ENCODE peak calls at places on chromosomes 1 and 21, in six cellular contexts. K is SK-MEL-5, F is mucosa of descending colon, L is NCI-H1694 treated with DMSO at 0.1 percent for 48 hours, I is NCI-H1930, Q is A673. J is an unnamed sample.

GRCh38 chr1:65508051-65508450 is 87.6 kb downstream of the LEPR start:
- DNase-seq in K (no peak), F (no peak), L (no peak), I (no peak), Q (no peak), J (no peak)

GRCh38 chr1:200302192-200302892 is 107.5 kb downstream of the ZNF281 start:
- DNase-seq in K (no peak), F (peak), L (no peak), I (peak), Q (peak), J (peak)

GRCh38 chr1:29585656-29586055 is 349.3 kb downstream of the PTPRU start:
- DNase-seq in K (no peak), F (no peak), L (no peak), I (no peak), Q (no peak), J (no peak)

GRCh38 chr1:27007909-27008582 is 4.6 kb downstream of the TENT5B start:
- DNase-seq in K (no peak), F (peak), L (no peak), I (no peak), Q (no peak), J (peak)

GRCh38 chr1:15188678-15189077 is 35.1 kb downstream of the TMEM51 start:
- DNase-seq in K (no peak), F (no peak), L (no peak), I (no peak), Q (no peak), J (no peak)

GRCh38 chr1:165342588-165342987 is 13.9 kb downstream of the LMX1A start:
- DNase-seq in K (no peak), F (no peak), L (no peak), I (no peak), Q (no peak), J (no peak)

GRCh38 chr21:41932191-41932575 is 21.6 kb downstream of the C2CD2 start:
- DNase-seq in K (no peak), F (no peak), L (no peak), I (no peak), Q (no peak), J (no peak)

GRCh38 chr1:203378529-203379271 is 27.8 kb upstream of the FMOD start:
- DNase-seq in K (no peak), F (no peak), L (peak), I (no peak), Q (no peak), J (no peak)

GRCh38 chr1:36771678-36772284 is 262.5 kb downstream of the GRIK3 start:
- DNase-seq in K (no peak), F (no peak), L (no peak), I (no peak), Q (no peak), J (no peak)

GRCh38 chr1:23601968-23602876 is 42.9 kb upstream of the ID3 start:
- DNase-seq in K (no peak), F (no peak), L (no peak), I (no peak), Q (no peak), J (no peak)

GRCh38 chr1:93394514-93394913 is 48.8 kb downstream of the DR1 start:
- DNase-seq in K (no peak), F (no peak), L (no peak), I (no peak), Q (no peak), J (no peak)

GRCh38 chr21:23900727-23901126 is 1706.6 kb downstream of the MRPL39 start:
- DNase-seq in K (no peak), F (no peak), L (no peak), I (no peak), Q (no peak), J (no peak)

GRCh38 chr1:26358411-26359384 is 4.8 kb upstream of the CRYBG2 start:
- DNase-seq in K (no peak), F (peak), L (no peak), I (no peak), Q (no peak), J (peak)

GRCh38 chr1:21604208-21604957 is 64.8 kb downstream of the RAP1GAP start:
- DNase-seq in K (no peak), F (no peak), L (no peak), I (no peak), Q (no peak), J (no peak)

GRCh38 chr21:37153193-37153934 is 80.3 kb downstream of the TTC3 start:
- DNase-seq in K (no peak), F (no peak), L (no peak), I (no peak), Q (peak), J (no peak)

GRCh38 chr1:45765999-45766792 is 15.7 kb upstream of the IPP start:
- DNase-seq in K (no peak), F (no peak), L (no peak), I (no peak), Q (no peak), J (no peak)

GRCh38 chr1:214414691-214415090 is 133.7 kb downstream of the SMYD2 start:
- DNase-seq in K (no peak), F (no peak), L (no peak), I (no peak), Q (no peak), J (no peak)

J was measured in stomach.